ENCODE peak calls at places on chromosomes 7 and 10, in six cellular contexts. C, Z, P, Y, T and R are unnamed samples.

GRCh38 chr7:75957021-75957736 is 37.2 kb downstream of the TMEM120A start:
- DNase-seq in Z (no peak), C (no peak), T (no peak), Y (no peak), P (no peak), R (no peak)

GRCh38 chr10:32017044-32017443 is 39.2 kb downstream of the KIF5B start:
- DNase-seq in T (no peak), P (no peak), Z (no peak), C (no peak), Y (no peak), R (no peak)

GRCh38 chr10:69515699-69516547 is 57.3 kb downstream of the NEUROG3 start:
- DNase-seq in Y (peak; percentile 79), Z (no peak), P (peak; percentile 70), T (peak; percentile 67), C (peak; percentile 68), R (peak; percentile 74)

GRCh38 chr10:114024876-114025609 is 18.6 kb upstream of the ADRB1 start:
- DNase-seq in P (no peak), Y (no peak), C (peak; percentile 98), T (peak; percentile 21), Z (no peak), R (peak; percentile 44)

GRCh38 chr10:47167591-47167990 is 132.4 kb upstream of the GDF10 start:
- DNase-seq in T (peak; percentile 28), C (no peak), Y (no peak), P (no peak), Z (no peak), R (peak; percentile 43)

GRCh38 chr7:107344799-107345198 is 125.1 kb upstream of the GPR22 start:
- DNase-seq in C (no peak), P (no peak), Y (no peak), Z (no peak), T (no peak), R (no peak)

GRCh38 chr10:27223964-27224363 is 16.6 kb downstream of the ACBD5 start:
- DNase-seq in C (peak; percentile 38), Z (no peak), T (peak; percentile 49), Y (peak; percentile 25), P (no peak), R (peak; percentile 61)

GRCh38 chr10:125232841-125233240 is 72.5 kb upstream of the CTBP2 start:
- DNase-seq in Y (no peak), P (no peak), Z (no peak), C (no peak), T (peak; percentile 2), R (peak; percentile 80)

GRCh38 chr10:13939391-13939790 is 352.6 kb downstream of the PRPF18 start:
- DNase-seq in Z (no peak), C (no peak), P (no peak), Y (no peak), T (peak; percentile 79), R (no peak)

GRCh38 chr7:143882611-143883078 is 19.3 kb downstream of the TCAF1 start:
- DNase-seq in P (no peak), T (peak; percentile 54), Z (peak; percentile 75), C (no peak), Y (no peak), R (peak; percentile 65)

GRCh38 chr10:12499066-12499465 is 149.7 kb downstream of the CAMK1D start:
- DNase-seq in Y (no peak), P (peak; percentile 22), Z (no peak), C (no peak), T (no peak), R (no peak)

GRCh38 chr7:46386428-46387399 is 465.6 kb upstream of the IGFBP3 start:
- DNase-seq in C (no peak), P (no peak), Z (no peak), T (peak; percentile 28), Y (no peak), R (peak; percentile 19)

GRCh38 chr7:36606442-36607205 is 117.7 kb downstream of the AOAH start:
- DNase-seq in T (no peak), C (no peak), P (no peak), Y (no peak), Z (no peak), R (no peak)

GRCh38 chr7:55964261-55964801 is at the start of gene NIPSNAP2:
- DNase-seq in C (peak; percentile 52), T (peak; percentile 46), Z (peak; percentile 78), P (peak; percentile 35), Y (peak; percentile 68), R (peak; percentile 69)

GRCh38 chr7:157018328-157018996 is 8.0 kb upstream of the MNX1 start:
- DNase-seq in C (no peak), Y (no peak), Z (no peak), P (no peak), T (no peak), R (no peak)

GRCh38 chr7:36047254-36047653 is 105.8 kb upstream of the EEPD1 start:
- DNase-seq in Z (no peak), Y (no peak), C (peak; percentile 9), P (no peak), T (peak; percentile 14), R (peak; percentile 32)

GRCh38 chr10:82609845-82610244 is 734.9 kb downstream of the NRG3 start:
- DNase-seq in T (no peak), Y (no peak), P (peak; percentile 3), Z (no peak), C (no peak), R (no peak)

GRCh38 chr10:116226053-116226452 is 47.0 kb downstream of the GFRA1 start:
- DNase-seq in Y (no peak), T (no peak), C (no peak), Z (no peak), P (no peak), R (no peak)

GRCh38 chr7:47454066-47454950 is 127.6 kb downstream of the TNS3 start:
- DNase-seq in P (no peak), Y (no peak), T (no peak), Z (no peak), C (no peak), R (peak; percentile 71)

GRCh38 chr10:103747193-103747865 is 108.0 kb downstream of the SH3PXD2A start:
- DNase-seq in T (no peak), Y (no peak), P (no peak), Z (no peak), C (no peak), R (no peak)

GRCh38 chr10:112738586-112739218 is 211.3 kb upstream of the TCF7L2 start:
- DNase-seq in Y (no peak), C (no peak), T (no peak), Z (no peak), P (no peak), R (no peak)

GRCh38 chr10:3236644-3237043 is 64.1 kb upstream of the PITRM1 start:
- DNase-seq in Z (no peak), C (no peak), T (no peak), Y (no peak), P (no peak), R (no peak)

GRCh38 chr7:16753932-16754571 is 497 bp downstream of the TSPAN13 start:
- DNase-seq in C (peak; percentile 10), P (peak; percentile 39), Y (peak; percentile 3), T (no peak), Z (peak; percentile 25), R (peak; percentile 43)

GRCh38 chr7:22730921-22731654 is 4.1 kb downstream of the IL6 start:
- DNase-seq in T (peak; percentile 65), Y (no peak), P (no peak), C (no peak), Z (no peak), R (peak; percentile 97)

GRCh38 chr7:3277604-3278572 is 23.2 kb upstream of the SDK1 start:
- DNase-seq in C (no peak), P (no peak), Y (no peak), T (no peak), Z (no peak), R (no peak)

GRCh38 chr10:1369665-1370064 is 313.5 kb downstream of the WDR37 start:
- DNase-seq in T (no peak), P (no peak), Z (no peak), Y (no peak), C (no peak), R (no peak)

GRCh38 chr7:95693551-95694333 is 78.6 kb upstream of the DYNC1I1 start:
- DNase-seq in P (no peak), C (no peak), Y (no peak), T (peak; percentile 7), Z (no peak), R (peak; percentile 32)

GRCh38 chr7:158235862-158236261 is 351.8 kb downstream of the PTPRN2 start:
- DNase-seq in Y (no peak), T (no peak), P (no peak), Z (no peak), C (no peak), R (no peak)

GRCh38 chr7:17986826-17987225 is 40.8 kb downstream of the PRPS1L1 start:
- DNase-seq in T (peak; percentile 90), P (no peak), C (no peak), Z (no peak), Y (no peak), R (peak; percentile 86)